ENCODE peak calls at places on chromosomes 16 and 17, in seven cellular contexts. One of them, this sample, is unnamed.

GRCh38 chr17:41002814-41003213 is 3.1 kb upstream of the KRTAP3-2 start:
- DNase-seq in AG08395: no peak
- DNase-seq in C1 segment of cervical spinal cord: no peak
- DNase-seq in left kidney: no peak
- DNase-seq in NCI-H460: no peak
- DNase-seq in Peyer's patch: no peak
- DNase-seq in HAP-1: no peak
- DNase-seq in this sample: no peak

GRCh38 chr17:80899402-80900268 is 92.0 kb upstream of the CHMP6 start:
- DNase-seq in AG08395: peak
- DNase-seq in C1 segment of cervical spinal cord: no peak
- DNase-seq in left kidney: peak
- DNase-seq in NCI-H460: peak
- DNase-seq in Peyer's patch: no peak
- DNase-seq in HAP-1: peak
- DNase-seq in this sample: peak

GRCh38 chr16:20409398-20410152 is at the start of gene ACSM5:
- DNase-seq in AG08395: no peak
- DNase-seq in C1 segment of cervical spinal cord: no peak
- DNase-seq in left kidney: no peak
- DNase-seq in NCI-H460: no peak
- DNase-seq in Peyer's patch: no peak
- DNase-seq in HAP-1: no peak
- DNase-seq in this sample: no peak

GRCh38 chr17:75411328-75412067 is 6.0 kb upstream of the GRB2 start:
- DNase-seq in AG08395: no peak
- DNase-seq in C1 segment of cervical spinal cord: no peak
- DNase-seq in left kidney: no peak
- DNase-seq in NCI-H460: no peak
- DNase-seq in Peyer's patch: no peak
- DNase-seq in HAP-1: no peak
- DNase-seq in this sample: no peak

GRCh38 chr17:27381007-27381501 is 75.2 kb upstream of the KSR1 start:
- DNase-seq in AG08395: peak
- DNase-seq in C1 segment of cervical spinal cord: no peak
- DNase-seq in left kidney: peak
- DNase-seq in NCI-H460: peak
- DNase-seq in Peyer's patch: peak
- DNase-seq in HAP-1: peak
- DNase-seq in this sample: peak

GRCh38 chr17:49494937-49495841 is at the start of gene NGFR:
- DNase-seq in AG08395: peak
- DNase-seq in C1 segment of cervical spinal cord: no peak
- DNase-seq in left kidney: peak
- DNase-seq in NCI-H460: peak
- DNase-seq in Peyer's patch: no peak
- DNase-seq in HAP-1: peak
- DNase-seq in this sample: peak

GRCh38 chr16:47987136-47987535 is 168.7 kb downstream of the ABCC12 start:
- DNase-seq in AG08395: no peak
- DNase-seq in C1 segment of cervical spinal cord: no peak
- DNase-seq in left kidney: no peak
- DNase-seq in NCI-H460: no peak
- DNase-seq in Peyer's patch: no peak
- DNase-seq in HAP-1: no peak
- DNase-seq in this sample: no peak

GRCh38 chr17:50118076-50118827 is 11.7 kb downstream of the SAMD14 start:
- DNase-seq in AG08395: no peak
- DNase-seq in C1 segment of cervical spinal cord: no peak
- DNase-seq in left kidney: no peak
- DNase-seq in NCI-H460: no peak
- DNase-seq in Peyer's patch: no peak
- DNase-seq in HAP-1: no peak
- DNase-seq in this sample: no peak

GRCh38 chr17:61468263-61468907 is 16.2 kb downstream of the TBX4 start:
- DNase-seq in AG08395: no peak
- DNase-seq in C1 segment of cervical spinal cord: no peak
- DNase-seq in left kidney: no peak
- DNase-seq in NCI-H460: no peak
- DNase-seq in Peyer's patch: peak
- DNase-seq in HAP-1: no peak
- DNase-seq in this sample: no peak

GRCh38 chr16:67173808-67174705 is 3.7 kb downstream of the NOL3 start:
- DNase-seq in AG08395: peak
- DNase-seq in C1 segment of cervical spinal cord: peak
- DNase-seq in left kidney: peak
- DNase-seq in NCI-H460: peak
- DNase-seq in Peyer's patch: peak
- DNase-seq in HAP-1: peak
- DNase-seq in this sample: peak

GRCh38 chr16:11131706-11132105 is 124.3 kb downstream of the SOCS1 start:
- DNase-seq in AG08395: no peak
- DNase-seq in C1 segment of cervical spinal cord: no peak
- DNase-seq in left kidney: peak
- DNase-seq in NCI-H460: no peak
- DNase-seq in Peyer's patch: no peak
- DNase-seq in HAP-1: no peak
- DNase-seq in this sample: no peak

GRCh38 chr16:69328854-69329316 is 1.5 kb downstream of the PDF start:
- DNase-seq in AG08395: peak
- DNase-seq in C1 segment of cervical spinal cord: no peak
- DNase-seq in left kidney: no peak
- DNase-seq in NCI-H460: peak
- DNase-seq in Peyer's patch: no peak
- DNase-seq in HAP-1: no peak
- DNase-seq in this sample: no peak

GRCh38 chr16:68564367-68564985 is 25.4 kb downstream of the ZFP90 start:
- DNase-seq in AG08395: no peak
- DNase-seq in C1 segment of cervical spinal cord: no peak
- DNase-seq in left kidney: no peak
- DNase-seq in NCI-H460: peak
- DNase-seq in Peyer's patch: no peak
- DNase-seq in HAP-1: no peak
- DNase-seq in this sample: no peak

GRCh38 chr16:143456-143855 is 5.0 kb upstream of the NPRL3 start:
- DNase-seq in AG08395: no peak
- DNase-seq in C1 segment of cervical spinal cord: no peak
- DNase-seq in left kidney: no peak
- DNase-seq in NCI-H460: no peak
- DNase-seq in Peyer's patch: no peak
- DNase-seq in HAP-1: no peak
- DNase-seq in this sample: no peak

This sample was measured in 8988T.